ENCODE peak calls at places on chromosomes 11 and 22, in five cellular contexts. B is mesenchymal stem cell, Z is H9, R is H1, D is trophoblast cell. C is an unnamed sample.

GRCh38 chr11:125451400-125452124 is 44.5 kb downstream of the FEZ1 start:
- DNase-seq in B (peak), Z (peak), R (peak), D (no peak), C (peak)

GRCh38 chr11:66459138-66459778 is 7.4 kb upstream of the PELI3 start:
- DNase-seq in B (peak), Z (no peak), R (no peak), D (no peak), C (no peak)

GRCh38 chr11:46285173-46285572 is 7.7 kb downstream of the CREB3L1 start:
- DNase-seq in B (no peak), Z (no peak), R (no peak), D (no peak), C (no peak)

GRCh38 chr11:16093889-16094653 is 262.3 kb downstream of the SOX6 start:
- DNase-seq in B (no peak), Z (no peak), R (no peak), D (no peak), C (no peak)

GRCh38 chr11:61106296-61106695 is 4.0 kb downstream of the CD5 start:
- DNase-seq in B (no peak), Z (no peak), R (no peak), D (no peak), C (no peak)

GRCh38 chr11:34620202-34620601 is 691 bp upstream of the EHF start:
- DNase-seq in B (no peak), Z (no peak), R (no peak), D (no peak), C (no peak)

GRCh38 chr11:441418-442274 is at the start of gene ANO9:
- DNase-seq in B (peak), Z (peak), R (peak), D (peak), C (no peak)

GRCh38 chr11:20112291-20113146 is 47.8 kb downstream of the DBX1 start:
- DNase-seq in B (peak), Z (peak), R (no peak), D (peak), C (no peak)

GRCh38 chr11:6545917-6546605 is 49.0 kb downstream of the DNHD1 start:
- DNase-seq in B (no peak), Z (peak), R (no peak), D (no peak), C (no peak)

GRCh38 chr11:98495601-98496000 is 525.1 kb upstream of the CNTN5 start:
- DNase-seq in B (no peak), Z (no peak), R (no peak), D (no peak), C (no peak)

GRCh38 chr11:34618406-34618805 is 2.5 kb upstream of the EHF start:
- DNase-seq in B (no peak), Z (no peak), R (no peak), D (no peak), C (no peak)

GRCh38 chr11:66727883-66728759 is 895 bp downstream of the SPTBN2 start:
- DNase-seq in B (no peak), Z (no peak), R (peak), D (no peak), C (no peak)

GRCh38 chr22:17741866-17742527 is 32.3 kb downstream of the BID start:
- DNase-seq in B (no peak), Z (no peak), R (no peak), D (no peak), C (no peak)

GRCh38 chr11:69726019-69726418 is 22.2 kb upstream of the FGF19 start:
- DNase-seq in B (no peak), Z (no peak), R (no peak), D (no peak), C (no peak)

GRCh38 chr22:24975125-24975640 is 22.7 kb downstream of the KIAA1671 start:
- DNase-seq in B (no peak), Z (no peak), R (no peak), D (no peak), C (no peak)

GRCh38 chr22:36739185-36739584 is 35.6 kb upstream of the CACNG2 start:
- DNase-seq in B (no peak), Z (no peak), R (no peak), D (no peak), C (no peak)

GRCh38 chr22:19687561-19688300 is 26.6 kb upstream of the SEPTIN5 start:
- DNase-seq in B (no peak), Z (no peak), R (no peak), D (no peak), C (no peak)

GRCh38 chr11:95299078-95299611 is 68.1 kb upstream of the SESN3 start:
- DNase-seq in B (peak), Z (no peak), R (no peak), D (no peak), C (no peak)

GRCh38 chr11:70307176-70307575 is 36.7 kb downstream of the PPFIA1 start:
- DNase-seq in B (no peak), Z (no peak), R (no peak), D (no peak), C (no peak)

GRCh38 chr22:38034278-38034882 is 22.8 kb upstream of the PICK1 start:
- DNase-seq in B (peak), Z (peak), R (peak), D (peak), C (peak)

GRCh38 chr11:18705651-18706281 is 7.2 kb downstream of the TMEM86A start:
- DNase-seq in B (no peak), Z (no peak), R (no peak), D (no peak), C (no peak)

GRCh38 chr11:70333206-70333605 is 62.7 kb downstream of the PPFIA1 start:
- DNase-seq in B (peak), Z (no peak), R (no peak), D (no peak), C (no peak)

GRCh38 chr22:38202437-38203089 is 769 bp downstream of the MAFF start:
- DNase-seq in B (peak), Z (peak), R (peak), D (no peak), C (no peak)

GRCh38 chr11:93143800-93144199 is 54.0 kb downstream of the SLC36A4 start:
- DNase-seq in B (peak), Z (no peak), R (no peak), D (no peak), C (no peak)

GRCh38 chr11:61022311-61023085 is 51.0 kb downstream of the CD6 start:
- DNase-seq in B (no peak), Z (no peak), R (no peak), D (no peak), C (no peak)

GRCh38 chr22:23675502-23676415 is 15.1 kb upstream of the RGL4 start:
- DNase-seq in B (no peak), Z (no peak), R (no peak), D (peak), C (no peak)

GRCh38 chr11:65353900-65354264 is 669 bp upstream of the TIGD3 start:
- DNase-seq in B (no peak), Z (peak), R (no peak), D (no peak), C (no peak)

GRCh38 chr22:22216450-22216959 is 28.1 kb upstream of the VPREB1 start:
- DNase-seq in B (no peak), Z (no peak), R (no peak), D (no peak), C (no peak)

GRCh38 chr11:85664561-85665481 is at the start of gene CREBZF:
- DNase-seq in B (peak), Z (peak), R (peak), D (peak), C (peak)

GRCh38 chr11:103354656-103355055 is 245.4 kb downstream of the DYNC2H1 start:
- DNase-seq in B (no peak), Z (no peak), R (no peak), D (no peak), C (no peak)

GRCh38 chr11:115561116-115561515 is 56.9 kb upstream of the CADM1 start:
- DNase-seq in B (no peak), Z (no peak), R (no peak), D (no peak), C (no peak)

GRCh38 chr22:20972014-20972797 is 5.2 kb downstream of the AIFM3 start:
- DNase-seq in B (peak), Z (no peak), R (no peak), D (peak), C (no peak)

GRCh38 chr11:67648140-67648795 is 2.3 kb downstream of the ACY3 start:
- DNase-seq in B (no peak), Z (peak), R (peak), D (peak), C (no peak)

GRCh38 chr11:46537851-46538295 is 56.0 kb downstream of the AMBRA1 start:
- DNase-seq in B (peak), Z (peak), R (peak), D (peak), C (peak)

GRCh38 chr11:93487032-93487483 is 56.1 kb downstream of the SMCO4 start:
- DNase-seq in B (peak), Z (no peak), R (no peak), D (no peak), C (no peak)

GRCh38 chr22:45456811-45457210 is 43.3 kb downstream of the RIBC2 start:
- DNase-seq in B (no peak), Z (no peak), R (no peak), D (no peak), C (no peak)

GRCh38 chr22:45454260-45454659 is 40.8 kb downstream of the RIBC2 start:
- DNase-seq in B (no peak), Z (no peak), R (no peak), D (no peak), C (no peak)

GRCh38 chr22:45453764-45454163 is 40.3 kb downstream of the RIBC2 start:
- DNase-seq in B (no peak), Z (no peak), R (no peak), D (no peak), C (no peak)

GRCh38 chr22:45455621-45456020 is 42.1 kb downstream of the RIBC2 start:
- DNase-seq in B (no peak), Z (no peak), R (no peak), D (no peak), C (no peak)

GRCh38 chr22:45455212-45455611 is 41.7 kb downstream of the RIBC2 start:
- DNase-seq in B (no peak), Z (no peak), R (no peak), D (no peak), C (no peak)
- H3K4ac ChIP-seq in B (no peak), Z (no peak), R (no peak), D (no peak), C (no peak)

GRCh38 chr11:111913997-111914396 is 1.5 kb downstream of the HSPB2 start:
- DNase-seq in B (no peak), Z (no peak), R (no peak), D (no peak), C (no peak)
- H3K23ac ChIP-seq in B (no peak), Z (no peak), R (no peak), D (no peak), C (no peak)

GRCh38 chr11:72828692-72829101 is 14.5 kb downstream of the ATG16L2 start:
- DNase-seq in B (no peak), Z (no peak), R (no peak), D (no peak), C (no peak)
- H2BK12ac ChIP-seq in B (peak), Z (no peak), R (no peak), D (no peak), C (no peak)

GRCh38 chr22:32532819-32533128 is 58.2 kb downstream of the FBXO7 start:
- DNase-seq in B (no peak), Z (no peak), R (no peak), D (no peak), C (no peak)

GRCh38 chr22:32531228-32531627 is 56.6 kb downstream of the FBXO7 start:
- DNase-seq in B (peak), Z (no peak), R (no peak), D (no peak), C (no peak)

GRCh38 chr22:32534252-32535215 is 59.9 kb downstream of the FBXO7 start:
- DNase-seq in B (peak), Z (no peak), R (no peak), D (peak), C (no peak)

GRCh38 chr22:32533265-32534068 is 58.9 kb downstream of the FBXO7 start:
- DNase-seq in B (peak), Z (no peak), R (no peak), D (peak), C (no peak)

DNA sequence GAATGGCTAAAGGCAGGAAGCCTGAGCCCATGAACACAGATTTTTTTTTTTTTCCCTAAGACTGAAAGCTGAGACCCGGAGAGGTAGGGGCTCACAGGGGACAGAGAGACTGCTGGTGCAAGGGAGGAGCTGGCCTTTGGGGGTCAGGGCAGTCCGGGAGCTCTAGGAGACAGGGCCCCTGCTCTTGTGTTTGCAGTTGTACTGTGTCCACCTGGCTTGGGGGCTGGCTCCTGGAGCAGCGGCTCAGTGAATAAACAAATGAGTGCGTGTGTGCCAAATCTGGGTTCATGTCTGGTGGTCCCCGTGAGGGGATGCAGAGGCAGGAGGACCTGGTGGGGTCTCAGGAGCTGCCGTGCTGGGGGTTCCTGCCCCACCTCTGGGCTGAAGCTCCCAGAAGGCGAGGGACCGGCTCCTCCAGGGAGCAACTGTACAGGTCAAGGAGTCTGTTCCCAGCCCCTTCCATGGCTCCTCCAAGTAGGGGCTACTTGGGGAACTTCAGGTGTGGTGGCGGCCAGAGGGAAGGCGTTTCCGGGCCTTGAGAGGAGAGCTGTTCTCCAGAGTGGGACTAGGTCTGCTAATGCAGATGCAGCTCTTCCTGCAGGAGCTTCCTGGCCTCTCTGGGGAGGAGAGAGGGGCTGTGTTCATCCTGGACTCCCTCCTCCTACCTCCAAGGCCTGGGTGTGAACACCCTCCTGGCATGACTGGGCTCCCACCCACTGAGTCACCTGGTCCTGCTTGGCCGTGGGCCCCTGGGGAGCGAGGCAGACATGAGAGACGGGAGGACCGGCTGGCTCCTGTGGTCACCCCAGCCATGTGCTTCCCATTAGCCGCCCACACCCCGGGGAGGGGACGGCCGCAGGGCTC is 57.6 kb downstream of the FBXO7 start:
- DNase-seq in B (peak), Z (peak), R (peak), D (peak), C (peak)
- H3K4ac ChIP-seq in B (peak), Z (peak), R (peak), D (no peak), C (peak)

GRCh38 chr11:76656087-76656531 is 14.4 kb downstream of the LRRC32 start:
- DNase-seq in B (no peak), Z (peak), R (no peak), D (no peak), C (no peak)

GRCh38 chr11:76656571-76657081 is 13.9 kb downstream of the LRRC32 start:
- DNase-seq in B (no peak), Z (peak), R (no peak), D (no peak), C (no peak)

GRCh38 chr11:76654310-76654851 is 16.2 kb downstream of the LRRC32 start:
- DNase-seq in B (peak), Z (peak), R (no peak), D (no peak), C (no peak)

GRCh38 chr11:76654980-76655379 is 15.6 kb downstream of the LRRC32 start:
- DNase-seq in B (no peak), Z (peak), R (no peak), D (peak), C (no peak)

DNA sequence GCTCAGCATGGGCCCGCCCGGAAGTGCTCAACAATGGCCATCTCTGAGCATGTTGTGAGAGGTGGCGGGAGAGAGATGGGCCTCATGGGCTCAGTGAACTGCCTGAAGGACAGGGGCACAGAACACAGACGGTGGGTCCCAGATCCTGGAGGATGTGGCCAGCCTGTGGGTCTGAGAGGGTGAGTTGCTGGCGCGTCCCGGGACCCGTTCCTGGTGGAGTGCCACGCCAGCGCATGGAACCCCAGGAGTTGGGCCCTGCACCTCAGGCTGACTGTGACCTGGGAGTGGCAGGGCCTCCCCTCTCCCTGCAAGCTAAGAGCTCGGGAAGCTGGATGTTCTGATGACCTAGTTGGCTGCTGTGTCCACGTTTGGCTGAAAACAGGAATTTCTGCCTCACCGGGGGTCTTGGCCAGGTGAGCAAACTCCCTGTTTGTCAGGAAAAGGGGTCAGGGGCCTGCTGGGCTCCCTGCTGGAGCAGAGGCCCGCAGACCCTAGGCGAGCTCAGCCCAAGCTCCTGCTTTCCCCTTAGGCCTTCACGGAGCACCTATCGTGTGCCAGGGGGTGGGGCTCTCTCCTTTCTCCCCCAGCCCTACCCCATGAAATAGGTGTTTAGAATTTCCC is 15.0 kb downstream of the LRRC32 start:
- DNase-seq in B (no peak), Z (peak), R (no peak), D (no peak), C (no peak)
- H3K23ac ChIP-seq in B (no peak), Z (no peak), R (no peak), D (no peak), C (no peak)

DNA sequence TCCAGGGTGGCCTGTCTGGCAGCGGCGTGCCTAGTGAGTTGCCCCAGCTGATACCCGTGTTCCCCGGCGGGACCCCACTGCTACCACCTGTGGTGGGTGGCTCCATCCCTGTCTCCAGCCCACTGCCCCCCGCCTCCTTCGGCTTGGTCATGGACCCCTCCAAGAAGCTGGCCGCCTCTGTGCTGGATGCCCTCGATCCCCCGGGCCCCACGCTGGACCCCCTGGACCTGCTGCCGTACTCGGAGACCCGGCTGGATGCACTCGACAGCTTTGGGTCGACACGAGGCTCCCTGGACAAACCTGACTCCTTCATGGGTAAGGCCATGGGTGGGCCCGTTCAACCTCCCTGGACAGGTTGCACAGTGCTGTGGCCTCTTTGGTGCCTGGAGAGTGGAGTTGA is 38.5 kb downstream of the ZC3H7B start:
- DNase-seq in B (no peak), Z (no peak), R (no peak), D (no peak), C (no peak)
- H2BK12ac ChIP-seq in B (no peak), Z (no peak), R (no peak), D (no peak), C (no peak)

DNA sequence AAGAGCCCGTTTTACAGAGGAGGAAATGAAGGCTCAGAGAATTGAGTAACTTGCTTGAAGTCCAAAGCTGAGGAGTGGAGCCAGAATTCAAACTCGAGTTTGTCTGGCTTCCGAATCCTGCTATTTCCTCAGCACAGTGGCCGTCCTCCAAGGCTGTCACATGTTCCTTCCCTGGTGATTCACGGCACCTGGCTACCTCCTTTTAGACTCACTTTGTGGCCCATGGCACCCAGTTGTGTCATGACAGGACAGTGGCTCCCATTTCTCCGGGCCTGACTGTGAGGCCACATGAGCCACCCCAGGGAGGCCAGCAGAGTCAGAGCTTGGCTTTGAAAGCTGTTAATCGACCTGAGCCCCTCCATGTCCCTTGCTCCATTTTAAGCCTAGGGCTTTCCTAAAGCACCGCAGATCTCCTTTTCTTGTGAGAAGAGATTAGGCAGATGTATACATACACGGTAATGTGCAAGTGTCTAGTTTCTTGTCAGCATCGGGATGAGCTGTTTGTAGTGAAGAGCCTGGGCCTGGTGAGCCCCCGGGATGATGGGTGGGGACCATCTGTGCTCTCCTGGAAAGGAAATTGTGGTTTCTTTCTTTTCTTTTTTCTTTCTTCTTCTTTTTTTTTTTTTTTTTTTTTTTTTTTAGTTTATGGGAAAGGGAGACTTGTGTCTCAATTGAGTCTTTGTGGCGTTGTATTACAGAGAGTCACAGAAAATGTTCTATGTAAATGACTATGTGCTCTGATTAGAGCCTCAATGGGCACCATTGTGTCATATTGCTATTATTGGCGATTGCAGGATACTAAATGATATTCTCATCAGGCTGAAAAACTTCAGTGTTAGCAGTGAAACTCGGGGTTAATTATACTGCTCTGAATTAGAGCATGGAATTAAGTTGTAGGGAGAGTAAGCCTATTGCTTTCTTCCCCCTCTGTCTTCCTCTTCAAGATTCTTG is 54.8 kb downstream of the PTPRJ start:
- DNase-seq in B (no peak), Z (no peak), R (no peak), D (no peak), C (no peak)
- H3K4ac ChIP-seq in B (no peak), Z (no peak), R (no peak), D (no peak), C (no peak)